ENCODE peak calls at places on chromosomes 13 and 19, in six cellular contexts. One of them, this sample, is unnamed. For H3K4me1, the result is how much of the 10 kb centered on the place peaks cover.

GRCh38 chr13:46747031-46747820 is 49.7 kb downstream of the ESD start:
- DNase-seq in aorta: no peak
- DNase-seq in heart right ventricle: no peak
- DNase-seq in IMR-90: no peak
- DNase-seq in heart left ventricle: no peak
- DNase-seq in kidney: no peak
- DNase-seq in this sample: no peak

GRCh38 chr13:49400755-49401659 is 42.9 kb downstream of the CAB39L start:
- DNase-seq in aorta: no peak
- DNase-seq in heart right ventricle: peak
- DNase-seq in IMR-90: peak
- DNase-seq in heart left ventricle: peak
- DNase-seq in kidney: no peak
- DNase-seq in this sample: no peak

GRCh38 chr19:29988351-29988750 is 46.3 kb downstream of the URI1 start:
- DNase-seq in aorta: no peak
- DNase-seq in heart right ventricle: no peak
- DNase-seq in IMR-90: no peak
- DNase-seq in heart left ventricle: no peak
- DNase-seq in kidney: peak
- DNase-seq in this sample: no peak

GRCh38 chr13:94344126-94344863 is 135.2 kb downstream of the DCT start:
- DNase-seq in aorta: no peak
- DNase-seq in heart right ventricle: no peak
- DNase-seq in IMR-90: peak
- DNase-seq in heart left ventricle: no peak
- DNase-seq in kidney: no peak
- DNase-seq in this sample: no peak

GRCh38 chr13:110232756-110233155 is 74.2 kb downstream of the COL4A1 start:
- DNase-seq in aorta: no peak
- DNase-seq in heart right ventricle: peak
- DNase-seq in IMR-90: no peak
- DNase-seq in heart left ventricle: no peak
- DNase-seq in kidney: no peak
- DNase-seq in this sample: no peak

GRCh38 chr19:10289836-10290438 is at the start of gene ICAM5:
- DNase-seq in aorta: no peak
- DNase-seq in heart right ventricle: no peak
- DNase-seq in IMR-90: peak
- DNase-seq in heart left ventricle: no peak
- DNase-seq in kidney: no peak
- DNase-seq in this sample: peak

GRCh38 chr19:38175422-38175821 is 48.6 kb downstream of the DPF1 start:
- DNase-seq in aorta: no peak
- DNase-seq in heart right ventricle: no peak
- DNase-seq in IMR-90: no peak
- DNase-seq in heart left ventricle: no peak
- DNase-seq in kidney: no peak
- DNase-seq in this sample: no peak

GRCh38 chr19:33395561-33396550 is 22.3 kb downstream of the CEBPG start:
- DNase-seq in aorta: peak
- DNase-seq in heart right ventricle: no peak
- DNase-seq in IMR-90: peak
- DNase-seq in heart left ventricle: no peak
- DNase-seq in kidney: peak
- DNase-seq in this sample: no peak

GRCh38 chr19:4539697-4540581 is at the start of gene LRG1:
- DNase-seq in aorta: peak
- DNase-seq in heart right ventricle: peak
- DNase-seq in IMR-90: no peak
- DNase-seq in heart left ventricle: no peak
- DNase-seq in kidney: peak
- DNase-seq in this sample: no peak

GRCh38 chr19:56162258-56162657 is 13.6 kb upstream of the GALP start:
- DNase-seq in aorta: no peak
- DNase-seq in heart right ventricle: no peak
- DNase-seq in IMR-90: peak
- DNase-seq in heart left ventricle: no peak
- DNase-seq in kidney: no peak
- DNase-seq in this sample: no peak

GRCh38 chr13:102972191-102972590 is 94.0 kb downstream of the SLC10A2 start:
- DNase-seq in aorta: no peak
- DNase-seq in heart right ventricle: no peak
- DNase-seq in IMR-90: no peak
- DNase-seq in heart left ventricle: no peak
- DNase-seq in kidney: no peak
- DNase-seq in this sample: no peak

GRCh38 chr13:48110132-48110868 is 15.4 kb upstream of the MED4 start:
- DNase-seq in aorta: no peak
- DNase-seq in heart right ventricle: no peak
- DNase-seq in IMR-90: no peak
- DNase-seq in heart left ventricle: no peak
- DNase-seq in kidney: no peak
- DNase-seq in this sample: no peak

GRCh38 chr13:110226051-110226562 is 80.8 kb downstream of the COL4A1 start:
- DNase-seq in aorta: no peak
- DNase-seq in heart right ventricle: no peak
- DNase-seq in IMR-90: peak
- DNase-seq in heart left ventricle: no peak
- DNase-seq in kidney: no peak
- DNase-seq in this sample: no peak

GRCh38 chr19:39128511-39129079 is 3.0 kb downstream of the PAK4 start:
- DNase-seq in aorta: no peak
- DNase-seq in heart right ventricle: no peak
- DNase-seq in IMR-90: no peak
- DNase-seq in heart left ventricle: no peak
- DNase-seq in kidney: no peak
- DNase-seq in this sample: no peak

GRCh38 chr13:44930907-44931676 is 58.2 kb downstream of the NUFIP1 start:
- DNase-seq in aorta: no peak
- DNase-seq in heart right ventricle: no peak
- DNase-seq in IMR-90: no peak
- DNase-seq in heart left ventricle: no peak
- DNase-seq in kidney: no peak
- DNase-seq in this sample: peak

GRCh38 chr19:32253683-32254020 is 91.8 kb upstream of the ZNF507 start:
- DNase-seq in aorta: no peak
- DNase-seq in heart right ventricle: no peak
- DNase-seq in IMR-90: no peak
- DNase-seq in heart left ventricle: no peak
- DNase-seq in kidney: no peak
- DNase-seq in this sample: no peak

GRCh38 chr13:65744761-65745160 is 1485.4 kb downstream of the PCDH9 start:
- DNase-seq in aorta: no peak
- DNase-seq in heart right ventricle: no peak
- DNase-seq in IMR-90: peak
- DNase-seq in heart left ventricle: no peak
- DNase-seq in kidney: no peak
- DNase-seq in this sample: no peak

GRCh38 chr13:24564881-24565280 is 52.3 kb upstream of the PARP4 start:
- DNase-seq in aorta: no peak
- DNase-seq in heart right ventricle: no peak
- DNase-seq in IMR-90: no peak
- DNase-seq in heart left ventricle: no peak
- DNase-seq in kidney: no peak
- DNase-seq in this sample: no peak

GRCh38 chr13:114177245-114178010 is 1.6 kb upstream of the CFAP97D2 start:
- DNase-seq in aorta: no peak
- DNase-seq in heart right ventricle: no peak
- DNase-seq in IMR-90: no peak
- DNase-seq in heart left ventricle: no peak
- DNase-seq in kidney: peak
- DNase-seq in this sample: no peak
- H3K4me1 ChIP-seq in aorta: under half
- H3K4me1 ChIP-seq in heart right ventricle: under half
- H3K4me1 ChIP-seq in IMR-90: under half
- H3K4me1 ChIP-seq in heart left ventricle: under half
- H3K4me1 ChIP-seq in kidney: under half
- H3K4me1 ChIP-seq in this sample: under half

DNA sequence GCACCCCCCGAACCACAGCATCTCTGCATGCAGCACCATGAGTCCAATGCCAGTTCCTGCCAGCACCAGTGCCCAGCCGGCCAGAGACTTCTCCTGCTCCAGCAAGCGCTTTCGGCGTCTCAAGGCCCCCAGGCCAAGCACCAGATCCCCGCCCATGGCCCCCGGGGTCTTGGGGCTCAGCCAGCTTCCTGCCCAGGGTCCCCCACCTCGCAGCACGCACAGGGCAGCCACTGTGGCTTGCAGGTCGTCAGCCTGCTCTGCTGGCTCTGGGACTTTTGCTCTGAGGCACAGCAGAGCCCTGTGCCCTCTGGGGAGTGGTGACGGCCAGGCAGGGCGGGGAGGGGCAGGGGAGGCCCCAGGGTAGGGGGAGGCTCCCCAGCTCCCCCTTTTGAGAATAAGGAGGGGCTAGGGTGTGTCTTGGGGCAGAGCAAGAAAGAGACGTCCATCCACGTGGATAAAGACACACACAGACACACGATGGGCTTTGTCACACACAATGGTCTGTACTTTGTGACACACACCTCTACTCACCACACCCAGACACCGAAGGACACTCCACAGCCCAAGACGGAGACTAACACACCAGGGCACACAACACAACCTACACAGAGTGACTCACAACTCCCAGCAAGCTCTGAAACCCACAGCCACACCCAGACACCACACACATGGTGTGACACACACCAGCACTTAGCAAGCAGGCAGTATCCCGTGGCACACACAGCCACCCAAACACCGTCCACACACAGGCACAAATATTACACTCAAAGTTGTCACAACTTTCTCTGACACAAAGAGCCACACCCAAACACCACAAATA is at the start of gene KCNN4:
- DNase-seq in aorta: peak
- DNase-seq in heart right ventricle: no peak
- DNase-seq in IMR-90: peak
- DNase-seq in heart left ventricle: no peak
- DNase-seq in kidney: peak
- DNase-seq in this sample: no peak
- H3K4me1 ChIP-seq in aorta: under half
- H3K4me1 ChIP-seq in heart right ventricle: under half
- H3K4me1 ChIP-seq in IMR-90: under half
- H3K4me1 ChIP-seq in heart left ventricle: under half
- H3K4me1 ChIP-seq in kidney: under half
- H3K4me1 ChIP-seq in this sample: under half

DNA sequence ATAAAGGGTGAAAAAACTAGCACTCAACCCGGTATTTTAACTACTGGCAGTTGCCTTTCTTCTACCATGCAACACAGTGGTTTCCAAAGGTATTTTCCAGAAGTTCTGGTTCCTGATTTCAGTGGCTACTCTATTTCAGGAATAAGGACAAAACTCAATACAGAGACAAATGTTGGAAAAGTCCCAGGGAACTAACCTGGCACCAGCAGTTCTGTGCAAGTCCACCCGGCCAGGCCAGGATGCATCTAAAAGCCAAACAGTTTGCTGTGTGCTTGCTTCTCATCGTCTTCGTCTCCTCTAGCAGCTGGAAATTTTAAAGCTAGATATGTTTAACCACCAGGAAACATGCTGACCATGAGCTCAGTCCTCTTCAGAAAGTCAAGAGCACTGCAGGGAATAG is 52.5 kb downstream of the FOXO1 start:
- DNase-seq in aorta: no peak
- DNase-seq in heart right ventricle: no peak
- DNase-seq in IMR-90: no peak
- DNase-seq in heart left ventricle: no peak
- DNase-seq in kidney: no peak
- DNase-seq in this sample: no peak
- H3K4me1 ChIP-seq in aorta: under half
- H3K4me1 ChIP-seq in heart right ventricle: half or more
- H3K4me1 ChIP-seq in IMR-90: under half
- H3K4me1 ChIP-seq in heart left ventricle: half or more
- H3K4me1 ChIP-seq in kidney: under half
- H3K4me1 ChIP-seq in this sample: under half

GRCh38 chr13:97257228-97257755 is 35.2 kb downstream of the MBNL2 start:
- DNase-seq in aorta: no peak
- DNase-seq in heart right ventricle: no peak
- DNase-seq in IMR-90: no peak
- DNase-seq in heart left ventricle: no peak
- DNase-seq in kidney: no peak
- DNase-seq in this sample: no peak

GRCh38 chr13:97253581-97254293 is 31.6 kb downstream of the MBNL2 start:
- DNase-seq in aorta: no peak
- DNase-seq in heart right ventricle: no peak
- DNase-seq in IMR-90: no peak
- DNase-seq in heart left ventricle: no peak
- DNase-seq in kidney: no peak
- DNase-seq in this sample: no peak

GRCh38 chr13:97256343-97256783 is 34.2 kb downstream of the MBNL2 start:
- DNase-seq in aorta: no peak
- DNase-seq in heart right ventricle: no peak
- DNase-seq in IMR-90: peak
- DNase-seq in heart left ventricle: no peak
- DNase-seq in kidney: no peak
- DNase-seq in this sample: no peak

GRCh38 chr13:97254809-97255208 is 32.7 kb downstream of the MBNL2 start:
- DNase-seq in aorta: no peak
- DNase-seq in heart right ventricle: no peak
- DNase-seq in IMR-90: peak
- DNase-seq in heart left ventricle: no peak
- DNase-seq in kidney: no peak
- DNase-seq in this sample: no peak

DNA sequence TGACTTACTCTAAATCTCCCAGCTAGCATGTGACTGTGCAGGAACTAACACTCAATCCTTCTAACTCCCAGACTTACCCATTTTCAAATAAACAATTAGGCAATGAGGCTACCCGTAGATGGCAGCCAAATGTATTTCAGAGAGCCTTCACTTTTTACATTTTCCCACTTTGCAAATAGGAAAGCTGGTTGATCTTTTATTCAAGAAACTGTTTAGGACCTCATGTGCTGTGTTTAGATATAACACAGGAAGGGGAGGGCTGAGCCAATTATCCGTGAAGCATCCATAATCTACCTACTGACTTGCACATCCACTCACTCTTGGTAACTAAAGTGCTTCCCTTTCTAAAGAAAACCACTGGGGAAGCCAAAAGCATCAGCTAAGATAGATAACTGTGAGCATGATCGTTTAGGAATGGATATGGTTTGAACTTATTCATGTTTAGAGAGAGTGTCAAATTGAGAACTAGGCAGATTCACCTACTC is 33.4 kb downstream of the MBNL2 start:
- DNase-seq in aorta: no peak
- DNase-seq in heart right ventricle: no peak
- DNase-seq in IMR-90: peak
- DNase-seq in heart left ventricle: no peak
- DNase-seq in kidney: no peak
- DNase-seq in this sample: no peak
- H3K4me1 ChIP-seq in aorta: under half
- H3K4me1 ChIP-seq in heart right ventricle: half or more
- H3K4me1 ChIP-seq in IMR-90: under half
- H3K4me1 ChIP-seq in heart left ventricle: half or more
- H3K4me1 ChIP-seq in kidney: under half
- H3K4me1 ChIP-seq in this sample: under half

GRCh38 chr19:18470787-18471186 is 32.9 kb upstream of the ISYNA1 start:
- DNase-seq in aorta: no peak
- DNase-seq in heart right ventricle: no peak
- DNase-seq in IMR-90: no peak
- DNase-seq in heart left ventricle: no peak
- DNase-seq in kidney: no peak
- DNase-seq in this sample: no peak
- H3K4me1 ChIP-seq in aorta: under half
- H3K4me1 ChIP-seq in heart right ventricle: half or more
- H3K4me1 ChIP-seq in IMR-90: under half
- H3K4me1 ChIP-seq in heart left ventricle: half or more
- H3K4me1 ChIP-seq in kidney: under half
- H3K4me1 ChIP-seq in this sample: under half

GRCh38 chr19:46724468-46724867 is 7.6 kb upstream of the PRKD2 start:
- DNase-seq in aorta: peak
- DNase-seq in heart right ventricle: no peak
- DNase-seq in IMR-90: no peak
- DNase-seq in heart left ventricle: no peak
- DNase-seq in kidney: peak
- DNase-seq in this sample: no peak
- H3K4me1 ChIP-seq in aorta: under half
- H3K4me1 ChIP-seq in heart right ventricle: under half
- H3K4me1 ChIP-seq in IMR-90: under half
- H3K4me1 ChIP-seq in heart left ventricle: under half
- H3K4me1 ChIP-seq in kidney: under half
- H3K4me1 ChIP-seq in this sample: under half

This sample was measured in A673.